ENCODE peak calls at places on chromosomes 13 and 19, in seven cellular contexts. O is IMR-90, U is esophagus squamous epithelium, W is body of pancreas, R is tibial nerve, Q is suprapubic skin, J is A549. G is an unnamed sample. For H3K4me1, the result is how much of the 10 kb centered on the place peaks cover.

GRCh38 chr13:98396071-98396710 is 180.7 kb downstream of the STK24 start:
- DNase-seq in W (no peak), R (no peak), J (no peak), O (peak), Q (no peak), U (no peak), G (peak)

GRCh38 chr13:95530178-95530577 is 22.3 kb upstream of the CLDN10 start:
- DNase-seq in Q (no peak), R (no peak), J (no peak), U (no peak), O (peak), W (peak), G (no peak)

GRCh38 chr19:12834418-12834943 is at the start of gene RTBDN:
- DNase-seq in R (no peak), O (no peak), J (no peak), W (no peak), Q (no peak), U (no peak), G (no peak)

GRCh38 chr13:92103673-92104296 is 705.4 kb downstream of the GPC5 start:
- DNase-seq in R (no peak), J (no peak), O (peak), W (no peak), Q (no peak), U (no peak), G (peak)

GRCh38 chr13:79003989-79004550 is 345.1 kb upstream of the OBI1 start:
- DNase-seq in J (no peak), R (no peak), Q (no peak), O (no peak), W (no peak), U (no peak), G (no peak)

GRCh38 chr13:24683833-24684599 is 3.8 kb downstream of the ATP12A start:
- DNase-seq in O (peak), W (peak), Q (no peak), J (peak), U (no peak), R (peak), G (peak)

GRCh38 chr13:21435710-21436151 is 23.4 kb downstream of the ZDHHC20 start:
- DNase-seq in Q (no peak), J (peak), R (no peak), O (peak), U (no peak), W (peak), G (peak)

GRCh38 chr19:2113436-2114211 is 16.9 kb downstream of the IZUMO4 start:
- DNase-seq in W (no peak), O (no peak), J (no peak), U (no peak), Q (no peak), R (no peak), G (no peak)

GRCh38 chr13:24228852-24229458 is 68.4 kb downstream of the SPATA13 start:
- DNase-seq in J (peak), U (no peak), R (no peak), Q (no peak), W (peak), O (peak), G (no peak)

GRCh38 chr13:32022292-32022691 is 9.3 kb upstream of the FRY start:
- DNase-seq in O (no peak), W (no peak), Q (no peak), R (no peak), U (no peak), J (no peak), G (no peak)

GRCh38 chr19:2273356-2274184 is 8.4 kb downstream of the PEAK3 start:
- DNase-seq in U (no peak), Q (no peak), W (peak), J (peak), O (peak), R (peak), G (peak)

GRCh38 chr13:109145631-109146030 is 516.2 kb downstream of the MYO16 start:
- DNase-seq in W (peak), J (peak), O (peak), Q (no peak), U (no peak), R (no peak), G (peak)

GRCh38 chr13:30463820-30464495 is 1.8 kb downstream of the HMGB1 start:
- DNase-seq in Q (peak), O (peak), U (peak), W (peak), J (no peak), R (peak), G (peak)

GRCh38 chr19:35248310-35249145 is at the start of gene LSR:
- DNase-seq in O (no peak), Q (peak), U (no peak), J (peak), R (no peak), W (peak), G (peak)

GRCh38 chr19:46736544-46737274 is 9.1 kb upstream of the FKRP start:
- DNase-seq in O (no peak), U (no peak), Q (no peak), J (no peak), R (no peak), W (peak), G (peak)

GRCh38 chr13:33129886-33130285 is 113.7 kb downstream of the KL start:
- DNase-seq in J (no peak), U (no peak), W (no peak), O (no peak), Q (no peak), R (no peak), G (no peak)

GRCh38 chr13:97749174-97749573 is 204.3 kb upstream of the IPO5 start:
- DNase-seq in O (peak), U (no peak), W (no peak), Q (no peak), J (peak), R (no peak), G (no peak)

GRCh38 chr13:114044486-114044885 is 70.6 kb upstream of the C13orf46 start:
- DNase-seq in Q (no peak), O (peak), U (no peak), R (no peak), J (no peak), W (no peak), G (no peak)

GRCh38 chr13:46622918-46623256 is 69.9 kb downstream of the LRCH1 start:
- DNase-seq in Q (no peak), W (peak), U (no peak), R (no peak), O (peak), J (no peak), G (peak)

GRCh38 chr19:10620786-10621185 is 4.6 kb upstream of the SLC44A2 start:
- DNase-seq in W (no peak), J (no peak), O (no peak), Q (no peak), R (no peak), U (no peak), G (no peak)

GRCh38 chr13:78611040-78611439 is 7.7 kb upstream of the POU4F1 start:
- DNase-seq in U (no peak), J (no peak), R (no peak), Q (no peak), W (no peak), O (no peak), G (no peak)

GRCh38 chr13:45195421-45195820 is 5.4 kb downstream of the KCTD4 start:
- DNase-seq in W (no peak), Q (no peak), J (no peak), U (no peak), O (no peak), R (no peak), G (no peak)

GRCh38 chr13:110322126-110322827 is 15.2 kb downstream of the COL4A2 start:
- DNase-seq in O (no peak), J (no peak), W (no peak), R (no peak), U (no peak), Q (peak), G (no peak)

GRCh38 chr19:10961073-10961762 is 388 bp downstream of the SMARCA4 start:
- DNase-seq in J (no peak), W (no peak), O (no peak), R (peak), U (no peak), Q (no peak), G (no peak)

GRCh38 chr19:56953411-56953810 is 112.9 kb upstream of the PEG3 start:
- DNase-seq in R (no peak), Q (no peak), W (no peak), J (no peak), O (no peak), U (no peak), G (no peak)
- H3K4me1 ChIP-seq in R (under half), Q (under half), W (under half), J (under half), O (under half), U (under half), G (under half)

DNA sequence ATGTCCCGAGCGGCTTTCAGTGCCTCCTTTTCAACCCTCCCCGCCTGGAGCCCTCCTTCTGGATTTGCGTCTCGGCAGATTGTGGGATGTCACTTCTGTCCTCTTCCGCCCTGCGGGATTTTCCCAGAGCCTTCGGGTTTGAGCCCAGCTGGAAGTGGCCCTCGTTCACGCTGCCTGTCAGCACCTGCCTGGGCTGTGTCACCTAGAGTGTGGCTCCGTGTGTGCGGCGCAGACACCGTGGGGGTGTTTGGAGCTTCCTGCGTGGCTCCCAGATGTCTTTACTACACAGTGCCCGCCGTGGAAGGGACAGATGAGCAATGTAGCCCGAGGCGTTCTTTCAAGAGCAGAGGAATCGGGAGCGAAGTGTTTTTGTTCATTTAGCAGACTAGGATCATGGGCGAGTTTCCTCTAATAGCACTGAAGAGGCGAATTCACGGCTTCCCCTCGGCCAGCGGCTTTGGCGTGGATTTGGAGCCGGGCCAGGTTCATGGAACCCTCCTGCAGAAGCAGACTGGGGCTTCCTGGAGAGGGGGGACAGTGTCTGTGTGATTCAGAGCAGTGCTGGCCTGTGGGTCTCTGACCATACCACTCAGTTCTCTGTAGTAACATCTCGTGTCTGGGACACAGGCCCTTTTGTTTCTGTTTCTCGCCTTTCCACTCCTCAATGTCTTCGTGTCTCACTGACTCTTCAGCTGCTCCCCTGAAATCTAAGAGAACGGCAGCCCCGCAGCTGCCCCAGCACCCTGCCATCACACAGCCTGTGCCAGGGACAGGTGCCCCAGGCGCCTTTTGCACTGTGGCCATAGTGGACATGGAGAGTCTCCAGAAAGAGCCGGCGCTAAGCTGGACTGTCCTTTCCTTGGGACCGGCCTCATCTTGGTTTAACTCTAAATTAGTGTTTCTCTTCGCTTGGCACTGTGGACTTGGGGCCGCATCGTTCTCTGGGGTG is 68.1 kb downstream of the KDM4B start:
- DNase-seq in Q (no peak), O (peak), J (no peak), W (no peak), R (no peak), U (no peak), G (no peak)
- H3K27ac ChIP-seq in Q (peak), O (no peak), J (no peak), W (no peak), R (peak), U (no peak), G (no peak)

GRCh38 chr19:38093154-38093553 is 130.9 kb downstream of the DPF1 start:
- DNase-seq in U (no peak), R (no peak), Q (no peak), W (no peak), O (no peak), J (no peak), G (no peak)
- TF ChIP-seq POLR2A in U (no peak), R (no peak), Q (no peak), W (no peak), O (no peak), J (no peak), G (no peak)

DNA sequence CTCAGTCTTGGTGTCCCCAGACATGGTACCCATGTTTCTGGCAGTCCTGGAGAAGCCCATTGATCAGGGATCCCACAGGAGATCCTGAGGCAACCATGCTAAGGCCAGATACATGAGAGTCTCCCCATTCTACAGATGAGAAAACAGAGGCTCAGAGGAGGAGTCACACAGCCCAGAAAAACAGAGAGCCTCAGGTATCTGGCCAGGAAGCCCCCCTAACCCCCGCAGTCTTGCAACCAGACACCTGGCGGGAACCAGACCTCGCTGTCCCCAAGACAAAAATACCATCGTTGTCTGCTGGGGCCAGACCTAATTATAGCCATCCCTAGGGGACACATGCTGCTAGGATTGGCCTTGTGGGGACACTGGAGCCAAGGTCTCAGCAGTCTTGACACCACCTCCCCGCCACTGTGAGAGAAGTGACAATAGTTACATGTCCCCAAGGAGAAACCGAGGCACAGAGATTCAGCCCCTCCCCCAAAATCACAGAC is 1.6 kb upstream of the PDE4C start:
- DNase-seq in O (no peak), U (no peak), J (no peak), W (no peak), R (no peak), Q (no peak), G (no peak)
- H3K4me1 ChIP-seq in O (under half), U (under half), J (under half), W (under half), R (under half), Q (under half), G (under half)

GRCh38 chr13:106513608-106514007 is 21.9 kb downstream of the EFNB2 start:
- DNase-seq in U (no peak), W (no peak), Q (no peak), J (no peak), R (no peak), O (no peak), G (no peak)
- H3K27ac ChIP-seq in U (no peak), W (no peak), Q (no peak), J (no peak), R (peak), O (no peak), G (no peak)

GRCh38 chr19:50794778-50795664 is 4.8 kb downstream of the ACP4 start:
- DNase-seq in W (peak), U (no peak), Q (no peak), J (no peak), O (no peak), R (no peak), G (peak)
- TF ChIP-seq POLR2A in W (no peak), U (no peak), Q (no peak), J (peak), O (no peak), R (no peak), G (no peak)

DNA sequence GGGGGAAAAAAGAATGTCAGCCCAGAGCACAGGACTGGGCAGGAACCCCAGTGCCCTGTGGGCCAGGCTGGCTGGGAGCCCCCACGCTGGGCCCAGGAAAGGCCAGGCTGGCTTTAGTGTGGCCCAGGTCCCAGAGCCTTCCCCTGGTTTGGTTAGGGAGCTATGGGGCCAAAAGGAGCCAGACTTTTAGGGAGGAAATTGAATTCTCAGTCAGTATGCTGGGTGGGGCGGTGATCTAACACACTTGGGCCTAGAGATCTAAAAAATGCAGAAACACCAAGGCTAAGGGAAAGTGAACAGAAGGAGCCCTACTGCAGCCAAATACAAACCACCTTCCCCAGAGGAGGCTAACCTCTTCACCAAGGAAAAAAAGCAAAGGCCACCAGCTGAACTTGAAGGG is 137.5 kb downstream of the CRYL1 start:
- DNase-seq in U (no peak), W (no peak), J (no peak), O (no peak), Q (no peak), R (no peak), G (no peak)
- H3K4me1 ChIP-seq in U (under half), W (under half), J (under half), O (under half), Q (under half), R (under half), G (under half)

GRCh38 chr19:17886515-17886914 is 14.8 kb downstream of the SLC5A5 start:
- DNase-seq in W (no peak), R (no peak), Q (no peak), O (no peak), J (no peak), U (no peak), G (no peak)
- H3K27ac ChIP-seq in W (no peak), R (no peak), Q (no peak), O (no peak), J (no peak), U (no peak), G (no peak)